ENCODE peak calls at places on chromosomes 16 and 17, in eight cellular contexts. W is thoracic aorta; R is psoas muscle; J is effector memory CD4-positive, alpha-beta T cell; E is body of pancreas; U is HCT116; X is left ventricle myocardium inferior; C is brain microvascular endothelial cell. K is an unnamed sample.

GRCh38 chr17:65438708-65439294 is 122.6 kb downstream of the AXIN2 start:
- DNase-seq in W (no peak), R (no peak), J (no peak), E (peak; percentile 5), U (no peak), X (no peak), C (peak; percentile 2), K (no peak)

GRCh38 chr17:48037036-48037881 is at the start of gene COPZ2:
- DNase-seq in W (peak; percentile 32), R (peak; percentile 90), J (peak; percentile 40), E (peak; percentile 74), U (no peak), X (peak; percentile 76), C (no peak), K (peak; percentile 83)

GRCh38 chr16:48014349-48015135 is 141.3 kb downstream of the ABCC12 start:
- DNase-seq in W (no peak), R (no peak), J (no peak), E (no peak), U (peak; percentile 63), X (no peak), C (peak; percentile 6), K (no peak)

GRCh38 chr17:83177611-83178532 is 98.5 kb downstream of the METRNL start:
- DNase-seq in W (no peak), R (no peak), J (no peak), E (peak; percentile 1), U (no peak), X (no peak), C (no peak), K (no peak)

GRCh38 chr17:59451706-59452105 is 113.7 kb upstream of the DHX40 start:
- DNase-seq in W (no peak), R (no peak), J (no peak), E (no peak), U (no peak), X (no peak), C (peak; percentile 42), K (no peak)

GRCh38 chr17:164536-165235 is 16.8 kb downstream of the DOC2B start:
- DNase-seq in W (no peak), R (no peak), J (no peak), E (peak; percentile 52), U (no peak), X (peak; percentile 37), C (peak; percentile 51), K (peak; percentile 26)

GRCh38 chr17:2194778-2195417 is 108.7 kb downstream of the SMG6 start:
- DNase-seq in W (no peak), R (no peak), J (no peak), E (no peak), U (no peak), X (no peak), C (no peak), K (peak; percentile 64)

GRCh38 chr17:79525793-79526677 is 84.8 kb downstream of the RBFOX3 start:
- DNase-seq in W (no peak), R (no peak), J (no peak), E (no peak), U (no peak), X (no peak), C (no peak), K (no peak)

GRCh38 chr17:43554857-43555256 is 8.7 kb upstream of the ETV4 start:
- DNase-seq in W (no peak), R (no peak), J (no peak), E (no peak), U (no peak), X (no peak), C (no peak), K (no peak)

GRCh38 chr17:14715531-14715930 is 414.6 kb downstream of the HS3ST3B1 start:
- DNase-seq in W (no peak), R (no peak), J (no peak), E (no peak), U (no peak), X (no peak), C (no peak), K (no peak)

GRCh38 chr16:24409045-24409444 is 130.3 kb upstream of the RBBP6 start:
- DNase-seq in W (no peak), R (no peak), J (no peak), E (no peak), U (peak; percentile 7), X (no peak), C (no peak), K (no peak)

GRCh38 chr17:330993-331701 is 21.5 kb downstream of the RPH3AL start:
- DNase-seq in W (no peak), R (peak; percentile 79), J (no peak), E (peak; percentile 58), U (no peak), X (peak; percentile 81), C (no peak), K (no peak)

GRCh38 chr17:7512105-7512504 is 27.9 kb downstream of the POLR2A start:
- DNase-seq in W (no peak), R (no peak), J (no peak), E (no peak), U (no peak), X (no peak), C (no peak), K (no peak)

GRCh38 chr17:60529806-60530205 is 3.8 kb upstream of the APPBP2 start:
- DNase-seq in W (no peak), R (no peak), J (no peak), E (no peak), U (no peak), X (no peak), C (no peak), K (no peak)

GRCh38 chr17:48646183-48647102 is 20.3 kb upstream of the HOXB9 start:
- DNase-seq in W (no peak), R (no peak), J (no peak), E (no peak), U (peak; percentile 53), X (no peak), C (no peak), K (no peak)

GRCh38 chr16:4613636-4614570 is 785 bp downstream of the UBALD1 start:
- DNase-seq in W (no peak), R (peak; percentile 70), J (no peak), E (peak; percentile 33), U (no peak), X (peak; percentile 35), C (peak; percentile 6), K (peak; percentile 37)

GRCh38 chr16:4612977-4613635 is 1.6 kb downstream of the UBALD1 start:
- DNase-seq in W (no peak), R (no peak), J (no peak), E (no peak), U (no peak), X (no peak), C (no peak), K (no peak)

GRCh38 chr16:4611337-4612023 is 3.2 kb downstream of the UBALD1 start:
- DNase-seq in W (no peak), R (no peak), J (no peak), E (no peak), U (no peak), X (no peak), C (no peak), K (no peak)

GRCh38 chr16:4610011-4611005 is 4.4 kb downstream of the UBALD1 start:
- DNase-seq in W (no peak), R (no peak), J (no peak), E (no peak), U (no peak), X (no peak), C (no peak), K (no peak)

DNA sequence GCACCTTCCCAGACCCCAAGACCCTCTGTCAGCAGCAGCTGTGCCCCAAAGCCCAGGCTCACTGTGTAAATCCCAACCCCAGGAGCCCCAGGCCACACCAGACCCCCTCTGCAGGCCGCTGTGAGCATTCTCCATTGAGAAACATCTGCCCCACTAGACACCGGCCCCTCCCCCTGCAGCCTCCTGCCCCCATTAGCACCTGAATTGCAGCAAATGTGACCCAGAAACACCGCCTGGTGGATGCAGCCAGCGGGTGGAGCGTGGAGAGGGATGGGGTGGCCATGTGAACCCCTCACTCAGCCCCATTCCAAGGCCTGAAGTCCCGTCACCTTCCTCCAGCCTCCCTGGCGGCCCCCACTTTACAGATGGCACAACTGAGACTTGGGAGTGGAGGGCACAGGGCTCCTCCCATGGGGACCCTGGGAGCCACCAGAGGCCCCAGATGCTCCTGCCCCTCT is 2.2 kb downstream of the UBALD1 start:
- DNase-seq in W (no peak), R (no peak), J (no peak), E (no peak), U (no peak), X (no peak), C (no peak), K (no peak)
- H3K4me3 ChIP-seq in W (peak overlapping the region; percentile 84), R (peak overlapping the region; percentile 80), J (no peak overlapping the region), E (no peak overlapping the region), U (no peak overlapping the region), X (peak overlapping the region; percentile 91), C (no peak overlapping the region), K (no peak overlapping the region)

GRCh38 chr17:77599699-77600098 is 358.8 kb upstream of the TNRC6C start:
- DNase-seq in W (no peak), R (no peak), J (no peak), E (no peak), U (no peak), X (no peak), C (no peak), K (no peak)
- H3K27ac ChIP-seq in W (peak overlapping the region; percentile 96), R (no peak overlapping the region), J (no peak overlapping the region), E (no peak overlapping the region), U (no peak overlapping the region), X (no peak overlapping the region), C (no peak overlapping the region), K (no peak overlapping the region)

GRCh38 chr16:84093879-84094270 is 22.9 kb downstream of the MBTPS1 start:
- DNase-seq in W (no peak), R (no peak), J (no peak), E (no peak), U (no peak), X (no peak), C (no peak), K (no peak)
- H3K36me3 ChIP-seq in W (peaks cover 60% of the 10 kb centered on the region), R (peaks cover 99% of the 10 kb centered on the region), J (peaks cover 86% of the 10 kb centered on the region), E (peaks cover 38% of the 10 kb centered on the region), U (peaks cover 57% of the 10 kb centered on the region), X (peaks cover 97% of the 10 kb centered on the region), C (peaks cover 46% of the 10 kb centered on the region), K (peaks cover 65% of the 10 kb centered on the region)

DNA sequence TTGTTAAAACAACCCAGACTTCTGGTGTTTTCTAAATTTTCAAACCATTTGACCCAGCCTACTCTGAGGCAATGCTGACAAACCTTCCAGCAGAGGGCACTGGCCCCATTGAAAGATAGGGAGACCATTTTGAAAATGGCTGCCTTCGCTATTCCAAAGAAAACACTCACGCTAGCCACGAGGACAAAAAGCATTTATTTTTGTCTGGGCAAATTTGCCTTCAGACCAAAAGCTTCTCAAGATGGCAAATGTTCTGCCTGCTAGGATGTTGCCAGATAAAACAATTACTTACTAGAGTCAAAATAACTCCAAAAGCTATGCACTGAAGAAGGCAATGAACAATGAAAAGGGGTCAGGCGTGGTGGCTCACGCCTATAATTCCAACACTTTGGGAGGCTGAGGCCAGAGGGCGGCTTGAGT is 296.7 kb upstream of the IRX5 start:
- DNase-seq in W (peak; percentile 35), R (no peak), J (no peak), E (no peak), U (peak; percentile 39), X (no peak), C (no peak), K (peak; percentile 23)
- H3K4me3 ChIP-seq in W (no peak overlapping the region), R (no peak overlapping the region), J (no peak overlapping the region), E (no peak overlapping the region), U (peak overlapping the region; percentile 11), X (no peak overlapping the region), C (no peak overlapping the region), K (no peak overlapping the region)